ENCODE peak calls at places on chromosome 22, in five cellular contexts. A is A549, T is ovary, L is body of pancreas, R is H54. G is an unnamed sample.

GRCh38 chr22:23888615-23889401 is 5.4 kb upstream of the MIF start:
- DNase-seq in R (peak), T (peak), L (no peak), A (peak), G (peak)

GRCh38 chr22:19287889-19288288 is 3.6 kb downstream of the CLTCL1 start:
- DNase-seq in A (no peak), T (no peak), L (no peak), R (no peak), G (no peak)

GRCh38 chr22:39220897-39221850 is 23.6 kb downstream of the PDGFB start:
- DNase-seq in T (no peak), L (no peak), R (no peak), A (no peak), G (no peak)

GRCh38 chr22:36977401-36977861 is 41.8 kb downstream of the TST start:
- DNase-seq in T (peak), L (peak), R (peak), A (peak), G (peak)

GRCh38 chr22:23520875-23521441 is 59.1 kb downstream of the IGLL1 start:
- DNase-seq in T (peak), L (no peak), R (no peak), A (peak), G (no peak)

GRCh38 chr22:46953968-46954755 is 191.7 kb downstream of the TBC1D22A start:
- DNase-seq in A (no peak), R (no peak), T (no peak), L (no peak), G (no peak)

GRCh38 chr22:37100589-37101127 is 8.9 kb downstream of the TMPRSS6 start:
- DNase-seq in A (no peak), R (no peak), T (no peak), L (no peak), G (peak)

GRCh38 chr22:41110968-41111367 is 18.6 kb downstream of the EP300 start:
- DNase-seq in T (no peak), L (no peak), A (no peak), R (no peak), G (no peak)

GRCh38 chr22:23071163-23072034 is 1.1 kb downstream of the GNAZ start:
- DNase-seq in R (no peak), L (peak), A (no peak), T (peak), G (no peak)

GRCh38 chr22:26548984-26549383 is 36.7 kb upstream of the TFIP11 start:
- DNase-seq in R (no peak), A (no peak), T (no peak), L (no peak), G (no peak)

GRCh38 chr22:19904174-19904856 is 37.3 kb upstream of the COMT start:
- DNase-seq in L (no peak), A (no peak), T (no peak), R (no peak), G (no peak)

GRCh38 chr22:40951795-40952602 is 821 bp downstream of the RBX1 start:
- DNase-seq in R (no peak), T (no peak), L (no peak), A (no peak), G (peak)

GRCh38 chr22:46052801-46053562 is 76.0 kb upstream of the WNT7B start:
- DNase-seq in T (peak), L (peak), R (no peak), A (no peak), G (no peak)

GRCh38 chr22:48500481-48501230 is 1327.0 kb downstream of the BRD1 start:
- DNase-seq in A (no peak), L (no peak), T (no peak), R (no peak), G (no peak)

GRCh38 chr22:22210375-22210774 is 34.2 kb upstream of the VPREB1 start:
- DNase-seq in L (peak), R (peak), T (no peak), A (no peak), G (no peak)

GRCh38 chr22:39351689-39352214 is 2.0 kb downstream of the SYNGR1 start:
- DNase-seq in R (no peak), A (no peak), L (no peak), T (no peak), G (no peak)

GRCh38 chr22:26894766-26895485 is 237.5 kb downstream of the MIAT start:
- DNase-seq in T (no peak), L (peak), R (peak), A (peak), G (no peak)

GRCh38 chr22:45784357-45785277 is 113.0 kb downstream of the ATXN10 start:
- DNase-seq in A (no peak), L (no peak), T (no peak), R (no peak), G (no peak)

GRCh38 chr22:45203150-45203974 is 37.3 kb downstream of the KIAA0930 start:
- DNase-seq in A (no peak), T (peak), R (no peak), L (no peak), G (no peak)

GRCh38 chr22:44438056-44438455 is 60.0 kb downstream of the RTL6 start:
- DNase-seq in A (no peak), R (no peak), T (no peak), L (no peak), G (no peak)

GRCh38 chr22:41401781-41402648 is 20.3 kb downstream of the TEF start:
- DNase-seq in A (peak), L (peak), T (peak), R (peak), G (no peak)

GRCh38 chr22:45842141-45842831 is 134.7 kb downstream of the WNT7B start:
- DNase-seq in T (no peak), R (no peak), L (no peak), A (no peak), G (no peak)

GRCh38 chr22:31616315-31616980 is 45.6 kb downstream of the PISD start:
- DNase-seq in R (no peak), L (no peak), A (no peak), T (peak), G (no peak)

GRCh38 chr22:31618471-31619176 is 43.4 kb downstream of the PISD start:
- DNase-seq in L (no peak), A (no peak), R (no peak), T (no peak), G (no peak)

GRCh38 chr22:31615940-31616314 is 46.1 kb downstream of the PISD start:
- DNase-seq in A (no peak), R (no peak), L (no peak), T (no peak), G (no peak)

GRCh38 chr22:31619611-31620300 is 42.3 kb downstream of the PISD start:
- DNase-seq in R (no peak), T (no peak), L (no peak), A (no peak), G (no peak)

DNA sequence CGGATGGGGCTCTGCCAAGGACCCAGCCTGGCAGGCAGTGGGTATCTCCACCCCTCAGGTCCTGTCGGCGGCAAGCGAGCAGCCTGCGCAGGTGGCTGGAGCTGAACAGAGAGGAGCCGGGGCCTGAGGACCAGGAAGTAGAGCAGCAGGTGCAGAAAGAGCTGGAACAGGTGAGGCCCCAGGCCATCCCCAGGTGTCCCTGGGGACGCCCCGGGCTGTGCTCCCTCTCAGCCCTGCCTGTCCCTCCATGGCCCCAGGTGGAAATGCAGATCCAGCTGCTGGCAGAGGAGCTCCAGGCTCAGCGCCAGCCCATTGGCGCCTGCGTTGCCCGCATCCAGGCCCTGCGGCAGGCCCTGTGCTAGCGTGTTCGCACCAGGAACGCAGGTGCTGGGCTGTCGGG is 44.0 kb downstream of the PISD start:
- DNase-seq in A (no peak), L (no peak), T (peak), R (no peak), G (no peak)
- TF ChIP-seq POLR2A in A (no peak), L (no peak), T (no peak), R (no peak), G (peak)

GRCh38 chr22:30424471-30425326 is 869 bp upstream of the MTFP1 start:
- DNase-seq in T (peak), R (no peak), L (no peak), A (no peak), G (peak)

GRCh38 chr22:30422481-30423295 is 2.9 kb upstream of the MTFP1 start:
- DNase-seq in L (peak), T (peak), A (peak), R (no peak), G (peak)

GRCh38 chr22:30421695-30422480 is 3.7 kb upstream of the MTFP1 start:
- DNase-seq in T (no peak), L (no peak), R (no peak), A (no peak), G (peak)

GRCh38 chr22:30423959-30424380 is 1.6 kb upstream of the MTFP1 start:
- DNase-seq in R (peak), A (peak), T (peak), L (peak), G (peak)

GRCh38 chr22:30423296-30423958 is 2.1 kb upstream of the MTFP1 start:
- DNase-seq in A (no peak), T (no peak), L (no peak), R (no peak), G (peak)
- TF ChIP-seq POLR2A in A (peak), T (peak), L (peak), R (peak), G (no peak)

DNA sequence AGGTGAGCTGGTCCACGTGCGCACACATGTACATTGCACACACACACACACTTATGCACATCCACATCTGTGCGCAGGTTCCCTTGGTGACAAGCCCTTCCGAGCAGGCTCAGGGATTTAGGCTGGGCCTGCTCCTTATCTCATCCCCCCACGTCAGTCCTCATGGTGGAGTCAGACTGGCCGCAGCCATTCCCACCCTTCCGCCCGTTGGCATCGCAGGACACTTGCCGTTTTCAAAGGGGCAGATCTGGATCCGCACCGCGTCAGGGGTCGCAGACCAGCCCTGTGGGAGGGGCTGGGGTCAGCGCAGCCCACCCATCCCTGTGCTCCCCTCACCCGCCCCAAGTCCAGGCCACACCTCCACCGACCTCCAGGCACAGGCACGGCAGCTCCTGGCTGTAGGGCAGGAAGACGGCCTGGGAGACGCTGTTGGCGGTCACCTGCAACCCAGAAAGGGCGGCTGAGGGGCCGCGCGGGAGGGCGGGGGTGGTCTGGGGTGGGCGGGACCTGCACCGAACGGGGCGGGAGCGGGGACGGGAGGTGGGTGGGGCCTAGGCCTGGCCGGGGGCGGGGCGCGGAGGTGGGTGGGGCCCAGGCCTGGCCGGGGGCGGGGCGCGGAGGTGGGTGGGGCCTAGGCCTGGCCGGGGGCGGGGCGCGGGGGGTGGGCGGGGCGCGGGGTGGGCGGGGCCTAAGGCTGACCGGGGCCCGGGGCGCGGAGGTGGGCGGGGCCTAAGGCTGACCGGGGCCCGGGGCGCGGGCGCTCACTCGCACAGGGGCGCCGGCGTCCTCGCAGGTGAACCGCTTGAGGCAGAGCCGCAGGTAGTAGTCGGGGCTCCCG is 13.3 kb downstream of the IL17REL start:
- DNase-seq in R (no peak), A (no peak), L (peak), T (peak), G (peak)
- TF ChIP-seq POLR2A in R (no peak), A (no peak), L (no peak), T (no peak), G (no peak)

DNA sequence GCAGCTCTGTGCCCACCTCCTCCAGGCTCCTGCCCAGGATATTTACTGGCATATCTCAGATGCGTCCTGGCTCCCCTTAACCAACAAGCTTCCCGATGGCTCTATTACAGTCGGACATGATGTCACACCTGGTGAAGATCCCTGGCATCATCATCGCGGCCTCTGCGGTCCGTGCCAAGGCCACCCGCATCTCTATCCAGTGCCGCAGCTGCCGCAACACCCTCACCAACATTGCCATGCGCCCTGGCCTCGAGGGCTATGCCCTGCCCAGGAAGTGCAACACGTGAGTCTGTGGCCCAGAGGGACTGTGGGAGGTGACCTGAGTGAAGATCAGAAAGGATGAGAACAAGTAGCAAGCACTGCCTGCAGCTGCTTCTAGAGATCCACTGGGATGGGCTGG is 6.5 kb downstream of the MCM5 start:
- DNase-seq in R (no peak), T (no peak), A (no peak), L (no peak), G (no peak)
- TF ChIP-seq POLR2A in R (no peak), T (no peak), A (no peak), L (no peak), G (no peak)

DNA sequence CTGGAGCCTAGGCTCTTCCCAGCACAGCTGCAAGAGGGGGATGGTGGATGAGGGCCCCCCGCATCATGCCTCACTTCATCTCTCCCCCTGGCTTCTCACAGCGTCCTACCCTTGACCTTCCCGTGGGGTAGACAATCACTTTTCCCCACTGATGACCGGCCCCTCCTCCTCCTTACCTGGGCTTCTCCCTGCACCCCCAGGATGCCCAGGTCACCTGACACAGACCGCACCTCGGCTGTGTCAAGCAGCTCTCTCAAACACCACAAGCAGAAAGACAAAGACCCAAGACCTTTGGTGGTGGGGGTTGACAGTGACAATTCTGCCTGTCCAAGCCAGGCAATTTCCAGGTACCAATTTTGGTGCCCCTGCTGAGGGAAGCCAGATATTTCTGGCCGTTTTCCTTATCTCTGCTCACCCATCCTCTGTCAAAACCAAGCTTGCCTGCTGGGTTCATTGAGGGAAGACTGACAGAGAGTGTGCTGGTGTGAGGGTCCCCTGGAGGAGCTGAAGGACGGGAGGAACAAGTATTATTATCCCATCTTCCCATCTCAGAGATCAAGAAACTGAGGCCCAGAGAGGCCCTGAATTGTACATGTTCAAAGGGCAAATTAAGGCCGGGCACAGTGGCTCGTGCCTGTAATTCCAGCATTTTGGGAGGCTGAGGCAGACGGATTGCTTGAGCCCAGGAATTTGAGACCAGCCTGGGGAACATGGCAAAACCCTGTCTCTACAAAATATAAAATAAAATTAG is 8.3 kb downstream of the PLA2G6 start:
- DNase-seq in T (no peak), R (no peak), L (no peak), A (no peak), G (peak)
- TF ChIP-seq POLR2A in T (no peak), R (no peak), L (no peak), A (no peak), G (peak)